ENCODE peak calls at places on chromosomes 16 and 17, in six cellular contexts. R, A, G, T, Z and P are unnamed samples. For H3K9me3, the result is how much of the 10 kb centered on the place peaks cover.

GRCh38 chr16:75758215-75758614 is 31.9 kb upstream of the CPHXL start:
- DNase-seq in R (no peak), T (no peak), G (no peak), A (no peak), Z (no peak), P (no peak)

GRCh38 chr17:6413073-6413472 is 21.8 kb downstream of the AIPL1 start:
- DNase-seq in G (peak), T (no peak), A (no peak), R (no peak), Z (peak), P (no peak)

GRCh38 chr17:19703106-19703775 is 13.1 kb downstream of the SLC47A2 start:
- DNase-seq in G (no peak), T (no peak), Z (peak), R (no peak), A (no peak), P (no peak)

GRCh38 chr16:2210386-2211365 is at the start of gene BRICD5:
- DNase-seq in R (no peak), T (no peak), G (no peak), A (no peak), Z (no peak), P (no peak)

GRCh38 chr16:77171750-77172635 is 19.0 kb upstream of the MON1B start:
- DNase-seq in G (no peak), A (no peak), Z (peak), R (no peak), T (peak), P (peak)

GRCh38 chr17:45405250-45406086 is 27.2 kb downstream of the ARHGAP27 start:
- DNase-seq in A (no peak), G (no peak), T (no peak), R (no peak), Z (peak), P (no peak)

GRCh38 chr17:17975441-17975840 is 2.8 kb downstream of the DRC3 start:
- DNase-seq in R (no peak), Z (no peak), A (no peak), T (no peak), G (no peak), P (no peak)

GRCh38 chr17:48500435-48501426 is 30.1 kb downstream of the HOXB1 start:
- DNase-seq in A (peak), Z (no peak), R (no peak), T (peak), G (no peak), P (no peak)

GRCh38 chr16:13909872-13910303 is 10.1 kb upstream of the ERCC4 start:
- DNase-seq in A (no peak), R (peak), G (no peak), T (no peak), Z (no peak), P (no peak)

GRCh38 chr17:69732272-69732671 is 317.8 kb downstream of the MAP2K6 start:
- DNase-seq in A (no peak), G (no peak), T (no peak), R (no peak), Z (no peak), P (no peak)

GRCh38 chr16:84088695-84089395 is 27.9 kb downstream of the MBTPS1 start:
- DNase-seq in R (peak), Z (peak), A (no peak), T (no peak), G (no peak), P (no peak)

GRCh38 chr17:10646393-10646990 is 10.6 kb downstream of the MYH3 start:
- DNase-seq in T (peak), A (peak), Z (peak), G (peak), R (peak), P (peak)

GRCh38 chr17:14471052-14471451 is 170.2 kb downstream of the HS3ST3B1 start:
- DNase-seq in Z (no peak), G (peak), T (no peak), R (no peak), A (no peak), P (peak)

GRCh38 chr17:14469971-14470370 is 169.1 kb downstream of the HS3ST3B1 start:
- DNase-seq in T (no peak), A (no peak), G (no peak), R (no peak), Z (no peak), P (peak)

GRCh38 chr17:14468858-14469257 is 168.0 kb downstream of the HS3ST3B1 start:
- DNase-seq in T (no peak), G (no peak), A (no peak), R (no peak), Z (no peak), P (no peak)

GRCh38 chr17:14474591-14474990 is 173.7 kb downstream of the HS3ST3B1 start:
- DNase-seq in G (no peak), A (no peak), Z (no peak), T (no peak), R (no peak), P (no peak)

GRCh38 chr17:14470417-14470816 is 169.5 kb downstream of the HS3ST3B1 start:
- DNase-seq in G (no peak), A (no peak), T (no peak), Z (no peak), R (no peak), P (no peak)
- H3K27ac ChIP-seq in G (no peak), A (no peak), T (no peak), Z (no peak), R (no peak), P (peak)

GRCh38 chr17:74211141-74211928 is 2.0 kb upstream of the TTYH2 start:
- DNase-seq in R (no peak), G (no peak), A (no peak), T (no peak), Z (no peak), P (no peak)
- H3K4me3 ChIP-seq in R (peak), G (no peak), A (peak), T (no peak), Z (no peak), P (no peak)

GRCh38 chr16:82007189-82007588 is 4.1 kb downstream of the SDR42E1 start:
- DNase-seq in G (no peak), Z (no peak), A (no peak), T (no peak), R (no peak), P (no peak)

GRCh38 chr16:82008957-82009592 is 2.2 kb downstream of the SDR42E1 start:
- DNase-seq in Z (peak), A (no peak), T (no peak), G (no peak), R (no peak), P (no peak)

GRCh38 chr16:82011199-82011641 is at the start of gene SDR42E1:
- DNase-seq in T (no peak), A (no peak), Z (peak), G (no peak), R (no peak), P (no peak)

GRCh38 chr16:82005491-82005830 is 5.8 kb downstream of the SDR42E1 start:
- DNase-seq in R (no peak), T (no peak), Z (no peak), A (no peak), G (no peak), P (no peak)

DNA sequence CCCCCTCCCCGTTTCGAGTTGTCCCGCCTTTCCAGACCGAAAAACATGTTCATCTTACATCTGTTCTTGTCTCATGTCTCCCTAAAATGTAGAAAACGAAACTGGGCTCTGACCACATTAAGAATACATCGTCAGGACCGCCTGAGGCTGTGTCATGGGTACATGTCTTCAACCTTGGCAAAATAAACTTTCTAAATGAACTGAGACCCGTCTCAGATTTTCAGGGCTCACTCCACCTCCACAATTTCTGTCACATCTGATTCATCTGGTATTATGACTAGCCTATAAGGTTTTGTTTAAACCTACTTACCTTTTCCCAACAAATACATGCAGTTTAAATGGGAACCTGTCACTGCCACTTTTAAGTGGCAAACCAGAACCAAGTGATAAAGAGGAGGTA is 621 bp downstream of the SDR42E1 start:
- DNase-seq in G (no peak), A (no peak), R (no peak), T (no peak), Z (no peak), P (no peak)
- H3K9me3 ChIP-seq in G (under half), A (under half), R (under half), T (under half), Z (under half), P (under half)

GRCh38 chr16:78570409-78571141 is 471.1 kb downstream of the WWOX start:
- DNase-seq in R (no peak), A (no peak), Z (no peak), T (no peak), G (no peak), P (no peak)
- H3K27ac ChIP-seq in R (no peak), A (no peak), Z (no peak), T (no peak), G (no peak), P (no peak)

GRCh38 chr17:74861554-74862107 is 1.9 kb upstream of the GRIN2C start:
- DNase-seq in T (no peak), G (no peak), R (no peak), Z (no peak), A (no peak), P (no peak)

GRCh38 chr17:74860229-74860998 is 729 bp upstream of the GRIN2C start:
- DNase-seq in A (no peak), Z (no peak), T (no peak), G (no peak), R (no peak), P (no peak)

GRCh38 chr17:74860999-74861553 is 1.4 kb upstream of the GRIN2C start:
- DNase-seq in A (no peak), G (no peak), Z (no peak), R (no peak), T (no peak), P (no peak)

GRCh38 chr17:74858672-74859438 is 830 bp downstream of the GRIN2C start:
- DNase-seq in T (no peak), Z (no peak), A (no peak), R (no peak), G (no peak), P (no peak)

DNA sequence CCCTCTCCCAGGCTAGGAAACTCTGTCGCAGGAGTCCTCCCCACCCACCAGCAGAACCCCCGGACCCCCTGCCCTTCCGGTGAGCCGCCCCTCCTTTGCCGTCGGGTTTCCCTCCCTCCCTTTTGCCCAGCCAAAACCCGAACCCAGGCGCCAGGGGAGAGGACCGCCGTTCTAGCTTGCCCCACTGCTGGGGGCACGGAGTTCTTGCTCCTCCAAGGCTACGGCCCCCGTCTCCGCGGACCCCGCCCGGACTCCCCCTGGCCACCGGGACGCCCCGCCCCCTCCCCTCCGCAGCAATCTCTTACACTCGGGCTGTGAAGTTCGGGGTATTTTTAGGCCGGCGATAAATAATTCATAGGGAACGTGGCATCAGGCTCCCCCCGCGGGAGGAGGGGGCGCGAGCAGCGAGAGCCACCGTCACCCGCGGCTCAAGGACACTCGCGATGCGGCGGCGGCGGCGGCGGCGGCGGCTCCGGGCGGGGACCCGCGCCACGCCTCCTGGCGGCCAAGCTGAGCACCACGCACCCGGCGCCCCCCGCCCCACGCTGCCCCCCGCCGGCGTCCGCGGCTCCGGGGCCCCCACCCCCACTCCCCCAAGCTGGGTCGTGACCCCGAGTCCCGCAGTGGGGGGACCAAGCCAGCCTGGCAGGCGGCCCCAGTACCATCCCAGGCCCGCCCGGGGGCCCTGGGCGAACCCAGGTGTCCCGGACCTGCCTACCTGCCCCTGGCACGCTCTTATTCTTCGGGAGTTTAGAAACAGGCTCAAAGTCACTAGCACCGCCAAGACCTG is at the start of gene GRIN2C:
- DNase-seq in Z (no peak), A (no peak), G (no peak), R (no peak), T (no peak), P (no peak)
- H3K4me3 ChIP-seq in Z (no peak), A (peak), G (peak), R (peak), T (no peak), P (no peak)

DNA sequence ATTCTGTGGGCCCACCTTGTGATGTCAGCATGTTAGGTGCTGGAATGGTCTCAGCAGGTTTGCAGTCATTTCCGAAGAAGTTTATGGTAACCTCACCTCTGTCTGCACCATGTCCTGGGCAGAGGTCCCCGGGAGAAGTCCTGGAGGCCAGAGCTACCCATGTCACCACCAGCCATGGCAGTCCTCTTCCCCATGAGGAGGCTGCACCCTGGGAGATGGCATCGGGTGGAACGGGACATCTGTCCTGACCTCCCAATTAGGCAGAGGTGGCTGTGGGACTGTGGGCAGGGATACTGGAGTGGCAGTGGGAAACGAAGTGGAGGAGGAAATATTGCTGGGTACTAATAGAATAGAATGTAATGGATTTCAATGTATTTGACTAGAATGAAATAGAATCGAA is 511.8 kb upstream of the WSB1 start:
- DNase-seq in Z (no peak), A (no peak), T (no peak), R (no peak), G (no peak), P (no peak)
- H3K9me3 ChIP-seq in Z (under half), A (under half), T (under half), R (half or more), G (under half), P (under half)

GRCh38 chr17:63613663-63614062 is 8.6 kb upstream of the MAP3K3 start:
- DNase-seq in Z (no peak), A (no peak), G (no peak), R (no peak), T (no peak), P (no peak)
- H3K27ac ChIP-seq in Z (no peak), A (no peak), G (no peak), R (no peak), T (no peak), P (no peak)

GRCh38 chr17:81891303-81891552 is 158 bp downstream of the ALYREF start:
- DNase-seq in Z (no peak), A (no peak), G (no peak), T (no peak), R (no peak), P (no peak)
- H3K4me3 ChIP-seq in Z (peak), A (peak), G (peak), T (peak), R (peak), P (peak)

DNA sequence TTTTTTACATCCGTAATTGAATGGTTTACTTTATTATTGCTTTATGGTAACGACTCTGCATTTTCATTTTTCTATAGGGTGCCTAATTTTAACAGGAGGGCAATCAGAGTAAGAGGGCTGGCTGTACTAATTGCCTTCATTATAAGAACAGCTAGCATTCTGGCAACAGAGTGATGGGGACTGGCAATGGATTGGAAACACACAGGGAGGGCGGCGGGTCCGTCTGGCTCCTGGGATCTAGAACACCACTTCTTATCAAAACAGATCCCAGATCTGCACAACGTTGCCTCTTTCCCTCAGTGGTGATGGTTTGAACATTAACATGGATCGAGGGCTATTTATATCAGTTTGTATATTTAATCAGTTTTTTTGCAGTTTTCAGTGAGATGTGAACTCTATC is 327.6 kb downstream of the HS3ST4 start:
- DNase-seq in G (no peak), A (no peak), Z (no peak), R (no peak), T (no peak), P (no peak)
- H3K9me3 ChIP-seq in G (under half), A (under half), Z (under half), R (under half), T (under half), P (under half)